ENCODE peak calls at places on chromosomes 11 and 22, in ten cellular contexts. F is NCI-H1436; L is activated naive CD4-positive, alpha-beta T cell treated with Interleukin-2 at 50 U/mL for 16 hours; X is NCI-H69; N is stimulated activated CD8-positive, alpha-beta memory T cell treated with anti-CD3 and anti-CD28 coated beads, Interleukin-2, amount 100 ng/mL, for 48 hours; P is ovary; V is iPS-NIHi11; I is anterior cingulate cortex; Z is AG10803; M is A549. J is an unnamed sample.

GRCh38 chr22:45870011-45870410 is 107.0 kb downstream of the WNT7B start:
- DNase-seq in F (no peak), L (no peak), X (no peak), N (no peak), P (no peak), V (no peak), I (no peak), Z (no peak), M (no peak), J (no peak)

GRCh38 chr11:69588270-69588669 is 52.7 kb upstream of the CCND1 start:
- DNase-seq in F (no peak), L (no peak), X (no peak), N (no peak), P (no peak), V (no peak), I (no peak), Z (peak), M (peak), J (no peak)

GRCh38 chr11:44760917-44761545 is 34.3 kb downstream of the TSPAN18 start:
- DNase-seq in F (no peak), L (no peak), X (no peak), N (no peak), P (peak), V (peak), I (no peak), Z (peak), M (peak), J (no peak)

GRCh38 chr11:69501891-69502860 is 20.7 kb downstream of the LINC01488 start:
- DNase-seq in F (no peak), L (no peak), X (peak), N (no peak), P (no peak), V (no peak), I (no peak), Z (no peak), M (no peak), J (no peak)

GRCh38 chr11:92501346-92501745 is 276.7 kb downstream of the FAT3 start:
- DNase-seq in F (no peak), L (no peak), X (no peak), N (no peak), P (no peak), V (no peak), I (no peak), Z (no peak), M (no peak), J (no peak)

GRCh38 chr11:44407211-44407996 is 97.5 kb upstream of the ALX4 start:
- DNase-seq in F (no peak), L (no peak), X (no peak), N (no peak), P (no peak), V (no peak), I (no peak), Z (no peak), M (no peak), J (no peak)

GRCh38 chr11:65646288-65646734 is 8.4 kb downstream of the SIPA1 start:
- DNase-seq in F (no peak), L (no peak), X (no peak), N (no peak), P (peak), V (no peak), I (no peak), Z (no peak), M (no peak), J (no peak)

GRCh38 chr11:6599449-6599848 is 4.0 kb downstream of the RRP8 start:
- DNase-seq in F (no peak), L (no peak), X (no peak), N (no peak), P (no peak), V (no peak), I (no peak), Z (no peak), M (no peak), J (no peak)

GRCh38 chr22:33564683-33565082 is 355.6 kb downstream of the LARGE1 start:
- DNase-seq in F (no peak), L (no peak), X (no peak), N (no peak), P (no peak), V (no peak), I (no peak), Z (no peak), M (no peak), J (no peak)

GRCh38 chr11:113473983-113474361 is 1.2 kb downstream of the DRD2 start:
- DNase-seq in F (no peak), L (no peak), X (peak), N (no peak), P (no peak), V (no peak), I (no peak), Z (no peak), M (peak), J (no peak)

GRCh38 chr11:19162946-19163345 is 38.8 kb downstream of the CSRP3 start:
- DNase-seq in F (no peak), L (no peak), X (no peak), N (no peak), P (no peak), V (no peak), I (no peak), Z (no peak), M (no peak), J (no peak)

GRCh38 chr11:117479372-117479771 is 151.7 kb downstream of the CEP164 start:
- DNase-seq in F (no peak), L (no peak), X (peak), N (peak), P (no peak), V (peak), I (no peak), Z (no peak), M (no peak), J (no peak)

GRCh38 chr11:62439785-62440602 is 21.2 kb downstream of the SCGB1A1 start:
- DNase-seq in F (no peak), L (no peak), X (no peak), N (no peak), P (peak), V (no peak), I (no peak), Z (peak), M (no peak), J (no peak)

GRCh38 chr11:108432783-108433182 is 34.5 kb downstream of the C11orf65 start:
- DNase-seq in F (no peak), L (no peak), X (no peak), N (no peak), P (no peak), V (no peak), I (no peak), Z (peak), M (no peak), J (no peak)

GRCh38 chr11:11553595-11553994 is 68.2 kb downstream of the GALNT18 start:
- DNase-seq in F (no peak), L (no peak), X (no peak), N (no peak), P (no peak), V (no peak), I (no peak), Z (no peak), M (no peak), J (no peak)

GRCh38 chr11:64124147-64124546 is 41.8 kb downstream of the MACROD1 start:
- DNase-seq in F (no peak), L (no peak), X (no peak), N (no peak), P (no peak), V (no peak), I (no peak), Z (no peak), M (peak), J (no peak)

GRCh38 chr11:55457641-55458040 is 89.9 kb downstream of the OR4A15 start:
- DNase-seq in F (no peak), L (no peak), X (no peak), N (no peak), P (no peak), V (no peak), I (no peak), Z (no peak), M (no peak), J (no peak)

GRCh38 chr11:11667056-11667455 is 45.3 kb upstream of the GALNT18 start:
- DNase-seq in F (no peak), L (no peak), X (peak), N (no peak), P (no peak), V (no peak), I (no peak), Z (no peak), M (peak), J (no peak)

GRCh38 chr22:35523167-35523928 is 17.3 kb upstream of the RASD2 start:
- DNase-seq in F (peak), L (no peak), X (peak), N (no peak), P (no peak), V (no peak), I (no peak), Z (no peak), M (no peak), J (no peak)

GRCh38 chr11:120343429-120343828 is 7.2 kb downstream of the ARHGEF12 start:
- DNase-seq in F (no peak), L (no peak), X (no peak), N (no peak), P (no peak), V (no peak), I (no peak), Z (no peak), M (no peak), J (no peak)